ENCODE peak calls at places on chromosomes 11 and 22, in nine cellular contexts. One of them, this sample, is unnamed.

GRCh38 chr11:107591098-107591445 is at the start of gene ELMOD1:
- DNase-seq in psoas muscle: peak; percentile 84
- DNase-seq in AG04449: no peak
- DNase-seq in brain microvascular endothelial cell: peak; percentile 24
- DNase-seq in left ventricle myocardium inferior: peak; percentile 54
- DNase-seq in mucosa of descending colon: peak; percentile 46
- DNase-seq in cardiac fibroblast: peak; percentile 34
- DNase-seq in thyroid gland: peak; percentile 47
- DNase-seq in BJ: no peak
- DNase-seq in this sample: no peak

GRCh38 chr22:40603088-40603605 is 33.4 kb downstream of the MRTFA start:
- DNase-seq in mucosa of descending colon: no peak
- DNase-seq in thyroid gland: no peak
- DNase-seq in left ventricle myocardium inferior: no peak
- DNase-seq in cardiac fibroblast: peak; percentile 41
- DNase-seq in AG04449: no peak
- DNase-seq in brain microvascular endothelial cell: peak; percentile 55
- DNase-seq in BJ: no peak
- DNase-seq in psoas muscle: no peak
- DNase-seq in this sample: no peak

GRCh38 chr11:48043998-48044512 is 63.7 kb downstream of the PTPRJ start:
- DNase-seq in BJ: no peak
- DNase-seq in psoas muscle: no peak
- DNase-seq in brain microvascular endothelial cell: no peak
- DNase-seq in thyroid gland: no peak
- DNase-seq in mucosa of descending colon: no peak
- DNase-seq in left ventricle myocardium inferior: no peak
- DNase-seq in cardiac fibroblast: no peak
- DNase-seq in AG04449: no peak
- DNase-seq in this sample: no peak

GRCh38 chr11:8018742-8019631 is 31.9 kb downstream of the EIF3F start:
- DNase-seq in AG04449: no peak
- DNase-seq in psoas muscle: peak; percentile 84
- DNase-seq in left ventricle myocardium inferior: peak; percentile 76
- DNase-seq in brain microvascular endothelial cell: peak; percentile 48
- DNase-seq in mucosa of descending colon: peak; percentile 59
- DNase-seq in BJ: no peak
- DNase-seq in thyroid gland: peak; percentile 71
- DNase-seq in cardiac fibroblast: peak; percentile 80
- DNase-seq in this sample: no peak

GRCh38 chr11:31870609-31871309 is 59.6 kb upstream of the PAX6 start:
- DNase-seq in psoas muscle: peak; percentile 53
- DNase-seq in left ventricle myocardium inferior: peak; percentile 19
- DNase-seq in mucosa of descending colon: peak; percentile 45
- DNase-seq in brain microvascular endothelial cell: peak; percentile 39
- DNase-seq in BJ: no peak
- DNase-seq in AG04449: no peak
- DNase-seq in cardiac fibroblast: peak; percentile 52
- DNase-seq in thyroid gland: peak; percentile 61
- DNase-seq in this sample: no peak

GRCh38 chr22:41935015-41935908 is 8.7 kb upstream of the TNFRSF13C start:
- DNase-seq in brain microvascular endothelial cell: no peak
- DNase-seq in mucosa of descending colon: no peak
- DNase-seq in left ventricle myocardium inferior: peak; percentile 63
- DNase-seq in AG04449: no peak
- DNase-seq in cardiac fibroblast: no peak
- DNase-seq in psoas muscle: no peak
- DNase-seq in BJ: no peak
- DNase-seq in thyroid gland: no peak
- DNase-seq in this sample: no peak

GRCh38 chr22:35099883-35100282 is 33.9 kb downstream of the ISX start:
- DNase-seq in AG04449: no peak
- DNase-seq in left ventricle myocardium inferior: no peak
- DNase-seq in psoas muscle: no peak
- DNase-seq in cardiac fibroblast: no peak
- DNase-seq in mucosa of descending colon: no peak
- DNase-seq in brain microvascular endothelial cell: no peak
- DNase-seq in BJ: no peak
- DNase-seq in thyroid gland: no peak
- DNase-seq in this sample: no peak

GRCh38 chr22:35539910-35540599 is 576 bp upstream of the RASD2 start:
- DNase-seq in mucosa of descending colon: peak; percentile 86
- DNase-seq in thyroid gland: peak; percentile 66
- DNase-seq in AG04449: no peak
- DNase-seq in brain microvascular endothelial cell: no peak
- DNase-seq in left ventricle myocardium inferior: peak; percentile 50
- DNase-seq in cardiac fibroblast: peak; percentile 32
- DNase-seq in psoas muscle: peak; percentile 79
- DNase-seq in BJ: no peak
- DNase-seq in this sample: no peak

GRCh38 chr11:8273281-8273680 is 9.6 kb upstream of the LMO1 start:
- DNase-seq in mucosa of descending colon: no peak
- DNase-seq in brain microvascular endothelial cell: no peak
- DNase-seq in left ventricle myocardium inferior: no peak
- DNase-seq in cardiac fibroblast: peak; percentile 26
- DNase-seq in BJ: no peak
- DNase-seq in thyroid gland: no peak
- DNase-seq in psoas muscle: no peak
- DNase-seq in AG04449: no peak
- DNase-seq in this sample: no peak

GRCh38 chr11:66015094-66015881 is 3.5 kb downstream of the CST6 start:
- DNase-seq in cardiac fibroblast: peak; percentile 72
- DNase-seq in brain microvascular endothelial cell: no peak
- DNase-seq in psoas muscle: peak; percentile 74
- DNase-seq in AG04449: peak; percentile 5
- DNase-seq in BJ: no peak
- DNase-seq in thyroid gland: no peak
- DNase-seq in mucosa of descending colon: no peak
- DNase-seq in left ventricle myocardium inferior: peak; percentile 32
- DNase-seq in this sample: no peak

GRCh38 chr11:44539971-44540370 is 25.5 kb upstream of the CD82 start:
- DNase-seq in psoas muscle: no peak
- DNase-seq in mucosa of descending colon: no peak
- DNase-seq in AG04449: no peak
- DNase-seq in cardiac fibroblast: no peak
- DNase-seq in left ventricle myocardium inferior: no peak
- DNase-seq in brain microvascular endothelial cell: no peak
- DNase-seq in BJ: no peak
- DNase-seq in thyroid gland: no peak
- DNase-seq in this sample: no peak

GRCh38 chr22:17810570-17811116 is 36.4 kb upstream of the BID start:
- DNase-seq in mucosa of descending colon: peak; percentile 58
- DNase-seq in psoas muscle: no peak
- DNase-seq in BJ: no peak
- DNase-seq in cardiac fibroblast: no peak
- DNase-seq in brain microvascular endothelial cell: no peak
- DNase-seq in left ventricle myocardium inferior: peak; percentile 65
- DNase-seq in AG04449: no peak
- DNase-seq in thyroid gland: no peak
- DNase-seq in this sample: no peak

GRCh38 chr22:25186140-25186539 is 13.5 kb upstream of the CRYBB3 start:
- DNase-seq in left ventricle myocardium inferior: no peak
- DNase-seq in mucosa of descending colon: no peak
- DNase-seq in brain microvascular endothelial cell: no peak
- DNase-seq in thyroid gland: no peak
- DNase-seq in cardiac fibroblast: no peak
- DNase-seq in psoas muscle: no peak
- DNase-seq in BJ: no peak
- DNase-seq in AG04449: no peak
- DNase-seq in this sample: no peak

GRCh38 chr11:101583180-101584128 is at the start of gene TRPC6:
- DNase-seq in AG04449: no peak
- DNase-seq in mucosa of descending colon: peak; percentile 24
- DNase-seq in thyroid gland: peak; percentile 87
- DNase-seq in BJ: no peak
- DNase-seq in brain microvascular endothelial cell: peak; percentile 25
- DNase-seq in cardiac fibroblast: peak; percentile 0
- DNase-seq in psoas muscle: peak; percentile 54
- DNase-seq in left ventricle myocardium inferior: peak; percentile 14
- DNase-seq in this sample: no peak

GRCh38 chr11:46208803-46209202 is 68.7 kb upstream of the CREB3L1 start:
- DNase-seq in psoas muscle: no peak
- DNase-seq in thyroid gland: no peak
- DNase-seq in BJ: no peak
- DNase-seq in mucosa of descending colon: no peak
- DNase-seq in cardiac fibroblast: no peak
- DNase-seq in brain microvascular endothelial cell: no peak
- DNase-seq in AG04449: no peak
- DNase-seq in left ventricle myocardium inferior: no peak
- DNase-seq in this sample: no peak

GRCh38 chr11:68978931-68979591 is 1.7 kb downstream of the MRGPRD start:
- DNase-seq in AG04449: no peak
- DNase-seq in left ventricle myocardium inferior: no peak
- DNase-seq in cardiac fibroblast: no peak
- DNase-seq in brain microvascular endothelial cell: no peak
- DNase-seq in psoas muscle: peak; percentile 52
- DNase-seq in mucosa of descending colon: no peak
- DNase-seq in BJ: no peak
- DNase-seq in thyroid gland: no peak
- DNase-seq in this sample: no peak

GRCh38 chr11:17921620-17922473 is 91.0 kb downstream of the SERGEF start:
- DNase-seq in mucosa of descending colon: no peak
- DNase-seq in psoas muscle: peak; percentile 50
- DNase-seq in left ventricle myocardium inferior: no peak
- DNase-seq in thyroid gland: peak; percentile 6
- DNase-seq in cardiac fibroblast: peak; percentile 71
- DNase-seq in BJ: no peak
- DNase-seq in AG04449: no peak
- DNase-seq in brain microvascular endothelial cell: peak; percentile 15
- DNase-seq in this sample: peak; percentile 26

DNA sequence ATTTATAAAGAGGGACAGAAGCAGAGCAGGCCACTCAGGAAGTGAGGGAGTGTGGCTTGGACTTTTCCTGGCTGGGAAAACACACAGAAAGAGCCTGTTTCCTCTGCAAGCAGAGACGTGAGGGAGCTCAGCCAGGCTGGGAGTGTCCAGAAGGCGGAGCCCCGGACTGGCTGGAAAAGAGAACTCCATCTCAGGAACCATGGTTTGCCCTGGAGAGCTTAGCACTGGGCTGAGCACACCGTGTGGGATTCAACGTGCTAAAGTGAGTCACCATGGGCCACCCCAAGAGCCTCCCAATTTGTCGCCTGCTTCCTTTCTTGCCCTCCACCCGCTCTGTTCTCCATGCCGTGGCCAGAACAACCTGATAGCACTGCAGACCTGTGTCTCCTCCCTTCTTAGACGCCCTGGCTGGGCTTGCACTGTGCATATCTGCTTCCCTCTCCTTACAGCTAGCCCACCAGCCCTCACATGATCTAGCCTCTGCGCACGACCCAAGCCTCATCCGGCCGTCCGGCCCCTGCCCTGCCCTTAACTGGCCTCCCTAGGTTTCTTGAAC is 51.8 kb downstream of the GALNT18 start:
- DNase-seq in left ventricle myocardium inferior: peak; percentile 75
- DNase-seq in brain microvascular endothelial cell: no peak
- DNase-seq in thyroid gland: peak; percentile 77
- DNase-seq in cardiac fibroblast: peak; percentile 27
- DNase-seq in AG04449: no peak
- DNase-seq in mucosa of descending colon: peak; percentile 57
- DNase-seq in BJ: no peak
- DNase-seq in psoas muscle: peak; percentile 72
- DNase-seq in this sample: no peak
- TF ChIP-seq CTCF in left ventricle myocardium inferior: peak; percentile 38
- TF ChIP-seq CTCF in brain microvascular endothelial cell: no peak
- TF ChIP-seq CTCF in thyroid gland: no peak
- TF ChIP-seq CTCF in cardiac fibroblast: no peak
- TF ChIP-seq CTCF in AG04449: no peak
- TF ChIP-seq CTCF in mucosa of descending colon: no peak
- TF ChIP-seq CTCF in BJ: no peak
- TF ChIP-seq CTCF in psoas muscle: peak; percentile 5
- TF ChIP-seq CTCF in this sample: no peak

GRCh38 chr22:46076651-46077339 is 73.5 kb upstream of the PPARA start:
- DNase-seq in brain microvascular endothelial cell: no peak
- DNase-seq in BJ: no peak
- DNase-seq in thyroid gland: no peak
- DNase-seq in AG04449: peak; percentile 36
- DNase-seq in psoas muscle: peak; percentile 74
- DNase-seq in mucosa of descending colon: peak; percentile 50
- DNase-seq in left ventricle myocardium inferior: peak; percentile 52
- DNase-seq in cardiac fibroblast: peak; percentile 62
- DNase-seq in this sample: no peak

GRCh38 chr22:46075764-46076531 is 74.4 kb upstream of the PPARA start:
- DNase-seq in psoas muscle: peak; percentile 56
- DNase-seq in cardiac fibroblast: no peak
- DNase-seq in mucosa of descending colon: peak; percentile 31
- DNase-seq in brain microvascular endothelial cell: no peak
- DNase-seq in left ventricle myocardium inferior: peak; percentile 13
- DNase-seq in BJ: no peak
- DNase-seq in AG04449: no peak
- DNase-seq in thyroid gland: no peak
- DNase-seq in this sample: no peak

GRCh38 chr22:46073683-46074504 is 76.4 kb upstream of the PPARA start:
- DNase-seq in mucosa of descending colon: peak; percentile 63
- DNase-seq in AG04449: no peak
- DNase-seq in brain microvascular endothelial cell: no peak
- DNase-seq in psoas muscle: peak; percentile 84
- DNase-seq in thyroid gland: peak; percentile 40
- DNase-seq in cardiac fibroblast: peak; percentile 50
- DNase-seq in left ventricle myocardium inferior: peak; percentile 44
- DNase-seq in BJ: no peak
- DNase-seq in this sample: no peak

GRCh38 chr22:46072981-46073682 is 77.2 kb upstream of the PPARA start:
- DNase-seq in mucosa of descending colon: peak; percentile 32
- DNase-seq in cardiac fibroblast: no peak
- DNase-seq in psoas muscle: peak; percentile 44
- DNase-seq in thyroid gland: no peak
- DNase-seq in AG04449: no peak
- DNase-seq in BJ: no peak
- DNase-seq in brain microvascular endothelial cell: no peak
- DNase-seq in left ventricle myocardium inferior: peak; percentile 8
- DNase-seq in this sample: no peak

GRCh38 chr22:46074771-46075551 is 75.4 kb upstream of the PPARA start:
- DNase-seq in left ventricle myocardium inferior: peak; percentile 20
- DNase-seq in cardiac fibroblast: no peak
- DNase-seq in BJ: no peak
- DNase-seq in thyroid gland: no peak
- DNase-seq in mucosa of descending colon: peak; percentile 47
- DNase-seq in psoas muscle: peak; percentile 54
- DNase-seq in AG04449: no peak
- DNase-seq in brain microvascular endothelial cell: no peak
- DNase-seq in this sample: no peak
- H3K4me3 ChIP-seq in left ventricle myocardium inferior: peak overlapping the region; percentile 96
- H3K4me3 ChIP-seq in cardiac fibroblast: peak overlapping the region; percentile 72
- H3K4me3 ChIP-seq in BJ: peak overlapping the region; percentile 98
- H3K4me3 ChIP-seq in thyroid gland: peak overlapping the region; percentile 81
- H3K4me3 ChIP-seq in mucosa of descending colon: no peak overlapping the region
- H3K4me3 ChIP-seq in psoas muscle: peak overlapping the region; percentile 95
- H3K4me3 ChIP-seq in AG04449: peak overlapping the region; percentile 77
- H3K4me3 ChIP-seq in brain microvascular endothelial cell: peak overlapping the region; percentile 89
- H3K4me3 ChIP-seq in this sample: peak overlapping the region; percentile 65

GRCh38 chr11:123006860-123007542 is 25.4 kb upstream of the BSX start:
- DNase-seq in psoas muscle: no peak
- DNase-seq in brain microvascular endothelial cell: no peak
- DNase-seq in thyroid gland: no peak
- DNase-seq in BJ: no peak
- DNase-seq in mucosa of descending colon: no peak
- DNase-seq in left ventricle myocardium inferior: no peak
- DNase-seq in AG04449: no peak
- DNase-seq in cardiac fibroblast: no peak
- DNase-seq in this sample: no peak
- TF ChIP-seq CTCF in psoas muscle: no peak
- TF ChIP-seq CTCF in brain microvascular endothelial cell: no peak
- TF ChIP-seq CTCF in thyroid gland: no peak
- TF ChIP-seq CTCF in BJ: no peak
- TF ChIP-seq CTCF in mucosa of descending colon: no peak
- TF ChIP-seq CTCF in left ventricle myocardium inferior: no peak
- TF ChIP-seq CTCF in AG04449: no peak
- TF ChIP-seq CTCF in cardiac fibroblast: no peak
- TF ChIP-seq CTCF in this sample: no peak

GRCh38 chr11:67375320-67376021 is 2.1 kb upstream of the CLCF1 start:
- DNase-seq in BJ: no peak
- DNase-seq in left ventricle myocardium inferior: no peak
- DNase-seq in psoas muscle: no peak
- DNase-seq in brain microvascular endothelial cell: no peak
- DNase-seq in mucosa of descending colon: peak; percentile 23
- DNase-seq in thyroid gland: no peak
- DNase-seq in cardiac fibroblast: no peak
- DNase-seq in AG04449: no peak
- DNase-seq in this sample: no peak
- H3K4me3 ChIP-seq in BJ: no peak overlapping the region
- H3K4me3 ChIP-seq in left ventricle myocardium inferior: no peak overlapping the region
- H3K4me3 ChIP-seq in psoas muscle: no peak overlapping the region
- H3K4me3 ChIP-seq in brain microvascular endothelial cell: no peak overlapping the region
- H3K4me3 ChIP-seq in mucosa of descending colon: no peak overlapping the region
- H3K4me3 ChIP-seq in thyroid gland: no peak overlapping the region
- H3K4me3 ChIP-seq in cardiac fibroblast: no peak overlapping the region
- H3K4me3 ChIP-seq in AG04449: no peak overlapping the region
- H3K4me3 ChIP-seq in this sample: peak overlapping the region; percentile 29

This sample was measured in epithelial cell of proximal tubule.